ENCODE peak calls at places on chromosome 21, in six cellular contexts. V is hepatocyte, Q is SK-N-SH, M is breast epithelium, O is right lobe of liver, A is neural progenitor cell. D is an unnamed sample. For H3K4me1 and H3K27me3, the result is how much of the 10 kb centered on the place peaks cover.

GRCh38 chr21:46038871-46039397 is 57.4 kb downstream of the COL6A1 start:
- DNase-seq in V (no peak), Q (no peak), M (peak), O (no peak), A (no peak), D (peak)

GRCh38 chr21:36145259-36145658 is 10.4 kb downstream of the CBR3 start:
- DNase-seq in V (no peak), Q (no peak), M (no peak), O (no peak), A (no peak), D (no peak)

GRCh38 chr21:15274701-15275255 is 210.0 kb upstream of the NRIP1 start:
- DNase-seq in V (no peak), Q (no peak), M (no peak), O (no peak), A (no peak), D (no peak)

GRCh38 chr21:33383056-33383888 is 19.9 kb upstream of the IFNGR2 start:
- DNase-seq in V (peak), Q (no peak), M (peak), O (peak), A (peak), D (peak)

GRCh38 chr21:34722684-34723300 is 54.0 kb downstream of the CLIC6 start:
- DNase-seq in V (no peak), Q (peak), M (no peak), O (no peak), A (peak), D (no peak)

GRCh38 chr21:43195131-43196021 is 26.6 kb downstream of the CRYAA start:
- DNase-seq in V (peak), Q (peak), M (peak), O (peak), A (no peak), D (peak)

GRCh38 chr21:34771512-34772028 is 102.8 kb downstream of the CLIC6 start:
- DNase-seq in V (no peak), Q (no peak), M (no peak), O (no peak), A (no peak), D (no peak)

GRCh38 chr21:39633043-39633442 is 20.3 kb downstream of the B3GALT5 start:
- DNase-seq in V (peak), Q (no peak), M (no peak), O (no peak), A (no peak), D (no peak)

GRCh38 chr21:38241029-38241740 is 15.6 kb upstream of the KCNJ15 start:
- DNase-seq in V (no peak), Q (no peak), M (no peak), O (no peak), A (no peak), D (peak)

GRCh38 chr21:34888569-34889286 is 160.4 kb downstream of the RUNX1 start:
- DNase-seq in V (peak), Q (peak), M (peak), O (peak), A (peak), D (peak)

GRCh38 chr21:33369586-33369985 is 33.6 kb upstream of the IFNGR2 start:
- DNase-seq in V (no peak), Q (no peak), M (no peak), O (no peak), A (no peak), D (no peak)

GRCh38 chr21:46048926-46049889 is 48.7 kb upstream of the COL6A2 start:
- DNase-seq in V (peak), Q (no peak), M (peak), O (no peak), A (no peak), D (peak)

GRCh38 chr21:43667191-43667904 is 8.0 kb downstream of the RRP1B start:
- DNase-seq in V (no peak), Q (no peak), M (no peak), O (no peak), A (no peak), D (no peak)

GRCh38 chr21:36654796-36655325 is 44.1 kb upstream of the SIM2 start:
- DNase-seq in V (no peak), Q (no peak), M (no peak), O (no peak), A (no peak), D (no peak)

GRCh38 chr21:43731891-43732711 is 13.2 kb downstream of the PDXK start:
- DNase-seq in V (no peak), Q (no peak), M (no peak), O (no peak), A (no peak), D (no peak)

GRCh38 chr21:16116798-16117197 is 387.0 kb downstream of the USP25 start:
- DNase-seq in V (no peak), Q (no peak), M (no peak), O (no peak), A (no peak), D (no peak)

GRCh38 chr21:35072960-35073359 is 23.9 kb upstream of the RUNX1 start:
- DNase-seq in V (peak), Q (no peak), M (peak), O (no peak), A (no peak), D (peak)

GRCh38 chr21:28230559-28230958 is 762.1 kb downstream of the LTN1 start:
- DNase-seq in V (no peak), Q (no peak), M (no peak), O (no peak), A (no peak), D (no peak)

GRCh38 chr21:45030637-45031218 is 43.7 kb upstream of the ADARB1 start:
- DNase-seq in V (peak), Q (no peak), M (no peak), O (no peak), A (peak), D (peak)
- H3K4me1 ChIP-seq in V (under half), Q (under half), M (under half), O (under half), A (under half), D (under half)

GRCh38 chr21:25459993-25460392 is 147.3 kb downstream of the MRPL39 start:
- DNase-seq in V (no peak), Q (no peak), M (no peak), O (no peak), A (no peak), D (no peak)
- H3K27me3 ChIP-seq in V (under half), Q (under half), M (under half), O (under half), A (under half), D (under half)

DNA sequence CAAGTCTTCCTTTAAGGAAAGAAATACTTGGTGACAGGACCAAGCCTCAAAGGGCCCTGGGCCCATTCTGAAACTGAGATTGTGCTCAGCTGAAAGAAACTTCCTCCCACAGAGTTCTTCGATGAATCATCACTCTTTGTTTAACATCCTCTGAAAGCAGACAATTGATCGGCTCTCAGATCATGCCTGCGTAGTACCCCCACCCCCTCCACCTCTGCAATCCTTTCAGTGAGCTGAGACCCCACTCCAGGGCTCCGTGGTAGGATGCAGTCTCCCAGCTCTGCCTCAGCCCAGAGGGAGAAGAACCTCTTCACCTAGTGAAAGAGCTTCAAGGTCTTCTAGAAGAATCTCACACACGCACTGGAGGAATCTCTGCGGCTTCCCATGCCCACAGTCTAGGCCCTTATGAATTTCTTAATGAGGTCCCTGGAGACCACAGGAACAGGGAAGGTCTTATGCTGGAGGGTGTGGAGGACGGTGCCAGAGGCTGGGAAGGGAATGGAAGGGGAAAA is 104.9 kb upstream of the SOD1 start:
- DNase-seq in V (no peak), Q (no peak), M (no peak), O (no peak), A (peak), D (no peak)
- H3K4me3 ChIP-seq in V (no peak), Q (no peak), M (no peak), O (no peak), A (peak), D (no peak)

GRCh38 chr21:26127918-26128317 is 42.7 kb downstream of the APP start:
- DNase-seq in V (no peak), Q (no peak), M (no peak), O (no peak), A (no peak), D (peak)
- H3K4me1 ChIP-seq in V (under half), Q (under half), M (under half), O (under half), A (under half), D (under half)